ENCODE peak calls at places on chromosomes 7 and 10, in five cellular contexts. N, R, G, U and A are unnamed samples.

GRCh38 chr10:49298990-49299815 is at the start of gene C10orf71:
- DNase-seq in N (no peak), R (no peak), G (no peak), U (no peak), A (no peak)

GRCh38 chr10:50390302-50390701 is 139.0 kb upstream of the ASAH2 start:
- DNase-seq in N (no peak), R (no peak), G (no peak), U (no peak), A (no peak)

GRCh38 chr10:29836396-29836795 is 201.6 kb upstream of the SVIL start:
- DNase-seq in N (no peak), R (no peak), G (no peak), U (no peak), A (no peak)

GRCh38 chr7:99407849-99408346 is 499 bp downstream of the PDAP1 start:
- DNase-seq in N (peak), R (peak), G (peak), U (peak), A (no peak)

GRCh38 chr10:113895018-113895417 is 40.6 kb downstream of the NHLRC2 start:
- DNase-seq in N (no peak), R (no peak), G (no peak), U (no peak), A (peak)

GRCh38 chr10:49539320-49539885 is 482 bp upstream of the ERCC6 start:
- DNase-seq in N (no peak), R (peak), G (peak), U (no peak), A (peak)

GRCh38 chr7:128920913-128921582 is 10.5 kb upstream of the KCP start:
- DNase-seq in N (no peak), R (no peak), G (no peak), U (no peak), A (no peak)

GRCh38 chr7:117950601-117951278 is 77.5 kb upstream of the CTTNBP2 start:
- DNase-seq in N (no peak), R (no peak), G (no peak), U (no peak), A (no peak)

GRCh38 chr7:147519062-147519461 is 1071.5 kb upstream of the C7orf33 start:
- DNase-seq in N (no peak), R (no peak), G (no peak), U (no peak), A (no peak)

GRCh38 chr7:110839866-110840265 is 251.1 kb upstream of the LRRN3 start:
- DNase-seq in N (no peak), R (no peak), G (no peak), U (no peak), A (peak)

GRCh38 chr10:110357252-110357780 is 52.6 kb upstream of the SMNDC1 start:
- DNase-seq in N (peak), R (peak), G (peak), U (peak), A (peak)

GRCh38 chr7:29194206-29194593 is 375 bp upstream of the CHN2 start:
- DNase-seq in N (no peak), R (peak), G (peak), U (no peak), A (no peak)

GRCh38 chr7:34087892-34088891 is 182.9 kb downstream of the BMPER start:
- DNase-seq in N (no peak), R (no peak), G (no peak), U (no peak), A (peak)

GRCh38 chr7:25028370-25028971 is 48.5 kb upstream of the OSBPL3 start:
- DNase-seq in N (no peak), R (no peak), G (no peak), U (peak), A (peak)

GRCh38 chr7:149624006-149624405 is 126.4 kb upstream of the ZNF746 start:
- DNase-seq in N (peak), R (peak), G (no peak), U (peak), A (no peak)

GRCh38 chr10:124685251-124685650 is 58.9 kb downstream of the FAM53B start:
- DNase-seq in N (no peak), R (no peak), G (peak), U (no peak), A (no peak)

GRCh38 chr7:138875794-138876193 is 77.8 kb upstream of the ATP6V0A4 start:
- DNase-seq in N (peak), R (peak), G (no peak), U (peak), A (no peak)

GRCh38 chr7:132240262-132240661 is 336.0 kb downstream of the PLXNA4 start:
- DNase-seq in N (no peak), R (no peak), G (no peak), U (no peak), A (peak)

GRCh38 chr10:11701451-11702095 is 40.6 kb upstream of the ECHDC3 start:
- DNase-seq in N (no peak), R (no peak), G (no peak), U (no peak), A (no peak)

GRCh38 chr10:82211331-82211730 is 336.3 kb downstream of the NRG3 start:
- DNase-seq in N (no peak), R (no peak), G (no peak), U (no peak), A (no peak)